ENCODE peak calls at places on chromosomes 5 and 9, in ten cellular contexts. D is A549, O is ovary, J is gastrocnemius medialis, T is H1, V is tibial nerve, H is NB4, E is lower leg skin, B is spleen, U is sigmoid colon. I is an unnamed sample.

GRCh38 chr9:78325343-78325742 is 28.4 kb downstream of the PSAT1 start:
- DNase-seq in D (no peak), O (peak), J (no peak), T (no peak), V (no peak), H (no peak), E (no peak), B (no peak), U (no peak), I (peak)

GRCh38 chr5:38830521-38831051 is 15.2 kb upstream of the OSMR start:
- DNase-seq in D (no peak), O (no peak), J (no peak), T (no peak), V (no peak), H (no peak), E (no peak), B (no peak), U (no peak), I (no peak)

GRCh38 chr9:13715430-13715829 is 435.9 kb upstream of the MPDZ start:
- DNase-seq in D (no peak), O (no peak), J (no peak), T (no peak), V (no peak), H (no peak), E (no peak), B (no peak), U (no peak), I (no peak)

GRCh38 chr5:141510850-141511718 is 22.2 kb downstream of the PCDHGC5 start:
- DNase-seq in D (no peak), O (no peak), J (peak), T (no peak), V (no peak), H (peak), E (no peak), B (no peak), U (no peak), I (no peak)

GRCh38 chr5:36723921-36724320 is 117.5 kb downstream of the SLC1A3 start:
- DNase-seq in D (no peak), O (no peak), J (no peak), T (no peak), V (no peak), H (peak), E (no peak), B (peak), U (no peak), I (no peak)

GRCh38 chr5:96080557-96080956 is 118.9 kb upstream of the ELL2 start:
- DNase-seq in D (no peak), O (no peak), J (peak), T (no peak), V (no peak), H (no peak), E (no peak), B (no peak), U (no peak), I (no peak)

GRCh38 chr5:132953710-132954109 is 9.7 kb downstream of the AFF4 start:
- DNase-seq in D (no peak), O (no peak), J (no peak), T (no peak), V (no peak), H (no peak), E (no peak), B (no peak), U (no peak), I (no peak)

GRCh38 chr5:126461838-126462237 is 38.6 kb downstream of the GRAMD2B start:
- DNase-seq in D (no peak), O (no peak), J (no peak), T (no peak), V (no peak), H (no peak), E (no peak), B (no peak), U (no peak), I (no peak)

GRCh38 chr5:123949807-123950206 is 437.8 kb downstream of the CSNK1G3 start:
- DNase-seq in D (no peak), O (no peak), J (no peak), T (no peak), V (no peak), H (no peak), E (no peak), B (no peak), U (no peak), I (no peak)

GRCh38 chr9:7211657-7212056 is 453.9 kb downstream of the KDM4C start:
- DNase-seq in D (no peak), O (no peak), J (no peak), T (no peak), V (no peak), H (no peak), E (no peak), B (no peak), U (no peak), I (no peak)

GRCh38 chr9:109401169-109401989 is 80.5 kb upstream of the EPB41L4B start:
- DNase-seq in D (peak), O (peak), J (no peak), T (peak), V (no peak), H (peak), E (peak), B (no peak), U (no peak), I (no peak)

GRCh38 chr9:127769101-127769500 is 9.4 kb downstream of the SH2D3C start:
- DNase-seq in D (no peak), O (no peak), J (no peak), T (no peak), V (no peak), H (no peak), E (no peak), B (no peak), U (no peak), I (no peak)

GRCh38 chr9:127769985-127770904 is 8.2 kb downstream of the SH2D3C start:
- DNase-seq in D (no peak), O (no peak), J (no peak), T (no peak), V (no peak), H (peak), E (no peak), B (peak), U (no peak), I (peak)

GRCh38 chr9:127772603-127773002 is 5.9 kb downstream of the SH2D3C start:
- DNase-seq in D (no peak), O (no peak), J (no peak), T (no peak), V (no peak), H (no peak), E (no peak), B (no peak), U (no peak), I (no peak)

GRCh38 chr9:127771570-127772189 is 6.8 kb downstream of the SH2D3C start:
- DNase-seq in D (no peak), O (no peak), J (no peak), T (no peak), V (no peak), H (no peak), E (no peak), B (no peak), U (no peak), I (no peak)

GRCh38 chr9:127770905-127771569 is 7.4 kb downstream of the SH2D3C start:
- DNase-seq in D (peak), O (peak), J (peak), T (peak), V (peak), H (peak), E (peak), B (peak), U (peak), I (peak)
- TF ChIP-seq POLR2A in D (no peak), O (no peak), J (peak), T (no peak), V (peak), H (peak), E (no peak), B (peak), U (no peak), I (peak)

GRCh38 chr5:167587768-167588167 is 703.7 kb upstream of the WWC1 start:
- DNase-seq in D (peak), O (no peak), J (no peak), T (no peak), V (no peak), H (peak), E (no peak), B (no peak), U (no peak), I (no peak)
- TF ChIP-seq CTCF in D (peak), O (no peak), J (no peak), T (peak), V (peak), H (peak), E (no peak), B (no peak), U (no peak), I (peak)

GRCh38 chr9:132020272-132020671 is 59.4 kb downstream of the MED27 start:
- DNase-seq in D (no peak), O (no peak), J (no peak), T (no peak), V (no peak), H (no peak), E (no peak), B (no peak), U (no peak), I (no peak)

GRCh38 chr9:132025766-132026165 is 53.9 kb downstream of the MED27 start:
- DNase-seq in D (no peak), O (no peak), J (no peak), T (no peak), V (no peak), H (no peak), E (no peak), B (no peak), U (no peak), I (no peak)

GRCh38 chr9:132020845-132021510 is 58.7 kb downstream of the MED27 start:
- DNase-seq in D (no peak), O (no peak), J (no peak), T (no peak), V (no peak), H (no peak), E (no peak), B (no peak), U (no peak), I (no peak)

GRCh38 chr9:132024589-132024988 is 55.1 kb downstream of the MED27 start:
- DNase-seq in D (no peak), O (no peak), J (no peak), T (no peak), V (no peak), H (no peak), E (no peak), B (no peak), U (no peak), I (no peak)

DNA sequence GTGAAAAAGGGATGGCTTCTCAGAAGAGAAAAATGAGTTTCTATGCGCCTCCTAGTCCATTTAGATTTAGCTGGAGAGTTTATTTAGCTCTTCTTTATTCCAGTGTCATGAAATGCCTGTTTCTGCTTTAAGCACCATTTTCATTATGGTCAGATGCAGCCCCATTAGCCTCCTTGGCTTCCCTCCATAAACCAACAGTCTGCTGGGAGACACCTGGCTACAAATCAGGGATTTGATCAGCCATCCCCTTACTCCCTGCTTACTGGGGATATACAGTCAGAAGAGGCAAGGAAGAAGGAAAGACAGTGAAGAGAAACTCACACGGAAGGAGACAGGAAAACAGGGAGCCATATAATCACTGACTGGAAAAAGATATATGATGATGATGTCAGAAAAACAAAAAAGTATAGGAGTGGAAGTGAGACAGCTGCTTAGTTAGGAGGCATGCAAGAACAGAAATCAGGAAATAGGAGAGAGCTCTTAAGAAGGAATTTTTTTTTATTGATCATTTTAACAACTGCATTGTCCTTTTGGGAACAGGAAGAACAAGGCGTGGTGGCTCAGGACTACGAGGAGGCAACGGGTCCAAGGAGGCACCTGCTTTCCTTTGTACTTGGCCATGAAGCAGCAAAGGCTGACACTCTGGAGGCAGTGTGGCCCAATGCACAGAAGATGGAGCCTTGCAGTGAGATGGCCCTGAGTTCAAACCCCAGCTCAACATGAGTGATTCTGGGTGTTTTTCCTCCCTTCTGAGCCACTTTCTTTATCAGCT is 56.1 kb downstream of the MED27 start:
- DNase-seq in D (no peak), O (no peak), J (no peak), T (no peak), V (no peak), H (no peak), E (no peak), B (no peak), U (no peak), I (no peak)
- TF ChIP-seq POLR2A in D (no peak), O (no peak), J (no peak), T (no peak), V (no peak), H (no peak), E (no peak), B (no peak), U (no peak), I (no peak)

GRCh38 chr5:61673007-61673735 is 341.1 kb downstream of the ZSWIM6 start:
- DNase-seq in D (no peak), O (no peak), J (no peak), T (no peak), V (no peak), H (no peak), E (no peak), B (no peak), U (no peak), I (no peak)

GRCh38 chr5:61677220-61677619 is 345.2 kb downstream of the ZSWIM6 start:
- DNase-seq in D (no peak), O (no peak), J (no peak), T (no peak), V (no peak), H (no peak), E (no peak), B (no peak), U (no peak), I (no peak)

GRCh38 chr5:61674403-61674802 is 342.3 kb downstream of the ZSWIM6 start:
- DNase-seq in D (no peak), O (no peak), J (no peak), T (no peak), V (no peak), H (no peak), E (no peak), B (no peak), U (no peak), I (no peak)

GRCh38 chr5:61678966-61679365 is 346.9 kb downstream of the ZSWIM6 start:
- DNase-seq in D (peak), O (no peak), J (no peak), T (no peak), V (no peak), H (no peak), E (no peak), B (no peak), U (no peak), I (no peak)

DNA sequence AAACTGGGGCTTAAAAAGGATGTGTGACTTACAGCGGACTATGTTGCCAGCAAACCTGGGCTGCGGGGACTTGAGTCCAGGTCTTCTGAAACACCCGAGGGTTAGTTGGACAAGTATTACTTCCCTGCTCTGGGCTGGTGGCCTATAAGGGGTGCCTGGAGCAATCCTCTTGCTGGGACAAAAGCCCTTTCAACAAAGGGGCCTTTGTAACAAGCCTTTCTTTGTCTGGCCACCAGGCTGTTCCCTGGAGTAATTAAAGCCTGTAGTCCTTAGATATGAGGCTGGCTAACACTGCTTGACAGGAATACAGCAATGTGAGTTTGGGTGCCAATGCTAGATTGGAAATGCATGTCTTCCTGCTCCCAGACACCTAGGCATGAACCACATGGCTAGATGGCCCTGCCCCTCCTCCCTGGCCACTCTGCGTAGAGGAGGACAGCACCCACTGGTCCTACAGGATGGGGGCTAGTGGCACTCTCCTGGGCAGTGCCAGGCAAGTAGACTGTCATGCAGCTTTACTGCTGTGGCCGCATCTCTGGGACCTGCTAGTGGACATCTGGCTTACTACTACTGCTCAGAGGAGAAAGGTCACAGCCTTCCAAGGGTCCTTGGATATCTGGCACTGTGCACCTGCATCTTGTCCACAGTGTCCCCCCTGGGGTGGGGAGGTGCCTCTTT is 343.1 kb downstream of the ZSWIM6 start:
- DNase-seq in D (no peak), O (no peak), J (no peak), T (no peak), V (no peak), H (peak), E (no peak), B (no peak), U (no peak), I (no peak)
- TF ChIP-seq CTCF in D (no peak), O (no peak), J (no peak), T (no peak), V (peak), H (no peak), E (no peak), B (no peak), U (no peak), I (no peak)

GRCh38 chr5:18252559-18252958 is 618.3 kb downstream of the TAF11L14 start:
- DNase-seq in D (no peak), O (no peak), J (no peak), T (no peak), V (no peak), H (no peak), E (no peak), B (no peak), U (no peak), I (no peak)
- TF ChIP-seq POLR2A in D (no peak), O (no peak), J (no peak), T (no peak), V (no peak), H (no peak), E (no peak), B (no peak), U (no peak), I (no peak)

GRCh38 chr5:73726071-73726470 is 100.1 kb downstream of the ARHGEF28 start:
- DNase-seq in D (no peak), O (no peak), J (no peak), T (no peak), V (no peak), H (no peak), E (no peak), B (no peak), U (no peak), I (no peak)

GRCh38 chr5:73727470-73727869 is 101.5 kb downstream of the ARHGEF28 start:
- DNase-seq in D (no peak), O (no peak), J (no peak), T (no peak), V (no peak), H (no peak), E (no peak), B (no peak), U (no peak), I (no peak)

GRCh38 chr5:73728493-73729273 is 102.7 kb downstream of the ARHGEF28 start:
- DNase-seq in D (no peak), O (no peak), J (no peak), T (no peak), V (no peak), H (no peak), E (no peak), B (no peak), U (no peak), I (no peak)

GRCh38 chr5:73726606-73727231 is 100.7 kb downstream of the ARHGEF28 start:
- DNase-seq in D (no peak), O (no peak), J (no peak), T (no peak), V (no peak), H (no peak), E (no peak), B (no peak), U (no peak), I (no peak)

DNA sequence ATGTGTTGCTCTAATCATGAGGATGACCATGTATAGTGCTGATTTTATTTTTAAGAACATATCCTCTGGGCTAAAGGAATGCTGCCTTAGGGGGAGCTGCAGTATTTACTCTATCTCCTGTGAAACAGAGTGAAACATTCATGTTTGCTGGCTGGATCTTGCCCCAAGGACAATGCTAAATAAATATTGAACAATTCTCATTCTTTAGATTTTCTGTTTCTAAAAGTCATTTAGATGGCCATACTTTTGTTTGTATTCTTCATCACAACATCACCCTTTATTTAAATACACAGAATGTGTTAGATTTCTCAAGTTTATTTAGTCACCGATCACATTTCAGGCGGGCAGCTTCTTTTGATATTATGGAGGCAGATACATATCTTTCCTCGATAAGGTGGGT is 103.3 kb downstream of the ARHGEF28 start:
- DNase-seq in D (peak), O (no peak), J (no peak), T (no peak), V (no peak), H (no peak), E (no peak), B (no peak), U (no peak), I (no peak)
- TF ChIP-seq CTCF in D (no peak), O (no peak), J (no peak), T (no peak), V (no peak), H (no peak), E (no peak), B (no peak), U (no peak), I (no peak)

DNA sequence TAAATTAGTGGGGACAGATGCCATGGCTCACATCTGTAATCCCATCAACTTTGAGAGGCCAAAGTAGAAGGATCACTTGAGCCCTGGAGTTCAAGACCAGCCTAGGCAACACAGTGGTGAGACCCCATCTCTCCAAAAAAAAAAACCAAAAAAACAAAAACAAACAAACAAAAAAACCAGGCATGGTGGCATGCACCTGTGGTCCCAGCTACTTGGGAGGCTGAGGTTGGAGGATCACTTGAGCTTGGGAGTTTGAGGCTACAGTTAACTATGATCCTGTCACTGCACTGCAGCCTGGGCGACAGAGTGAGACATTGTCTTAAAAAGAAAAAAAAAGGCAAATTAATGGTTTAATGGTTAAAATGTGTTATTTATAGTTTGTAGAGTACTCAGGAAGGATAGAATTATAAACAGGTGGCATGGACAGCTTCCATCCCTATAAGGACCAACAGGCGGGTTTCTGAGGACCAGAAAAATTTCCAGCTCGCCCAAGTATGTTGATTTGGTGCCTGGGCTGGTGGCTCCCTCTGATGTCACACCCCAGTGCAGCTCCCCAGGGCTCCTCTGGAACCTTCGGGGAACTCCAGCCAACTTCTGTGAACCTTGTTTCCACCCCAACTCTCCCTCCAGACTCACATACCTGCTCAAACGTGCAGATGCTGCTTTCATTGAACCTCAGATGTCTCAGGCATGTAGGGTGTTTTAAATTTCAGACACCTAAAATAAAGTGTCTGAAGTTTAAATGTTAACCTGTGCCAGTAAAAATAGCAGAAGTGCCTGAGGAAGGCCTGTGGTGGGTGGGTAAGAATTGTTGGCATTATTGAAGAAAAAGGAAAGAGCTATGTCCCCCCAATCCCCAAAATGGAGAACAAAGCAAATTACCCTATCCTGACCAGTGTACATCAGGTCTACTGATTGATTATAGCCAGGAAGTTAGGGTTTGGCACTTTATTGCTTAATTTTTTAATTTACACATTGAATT is 69.0 kb downstream of the TRIO start:
- DNase-seq in D (no peak), O (no peak), J (no peak), T (no peak), V (no peak), H (no peak), E (no peak), B (no peak), U (no peak), I (no peak)
- TF ChIP-seq POLR2A in D (no peak), O (no peak), J (no peak), T (no peak), V (no peak), H (no peak), E (no peak), B (no peak), U (no peak), I (no peak)

GRCh38 chr9:30774326-30774725 is 1610.1 kb upstream of the ACO1 start:
- DNase-seq in D (no peak), O (no peak), J (no peak), T (peak), V (no peak), H (peak), E (no peak), B (peak), U (no peak), I (no peak)
- TF ChIP-seq CTCF in D (no peak), O (no peak), J (no peak), T (peak), V (no peak), H (peak), E (no peak), B (no peak), U (no peak), I (no peak)